ENCODE peak calls at places on chromosomes 16 and 17, in seven cellular contexts. One of them, this sample, is unnamed.

GRCh38 chr17:77332981-77333685 is 192.4 kb downstream of the SEC14L1 start:
- DNase-seq in HL-60: no peak
- DNase-seq in sigmoid colon: peak; percentile 35
- DNase-seq in stomach: peak; percentile 20
- DNase-seq in H1: no peak
- DNase-seq in GM23338: no peak
- DNase-seq in HepG2: no peak
- DNase-seq in this sample: peak; percentile 34

GRCh38 chr17:18043491-18043890 is 4.3 kb downstream of the GID4 start:
- DNase-seq in HL-60: no peak
- DNase-seq in sigmoid colon: no peak
- DNase-seq in stomach: no peak
- DNase-seq in H1: no peak
- DNase-seq in GM23338: peak; percentile 34
- DNase-seq in HepG2: no peak
- DNase-seq in this sample: no peak

GRCh38 chr16:351804-352520 is 561 bp downstream of the AXIN1 start:
- DNase-seq in HL-60: no peak
- DNase-seq in sigmoid colon: no peak
- DNase-seq in stomach: no peak
- DNase-seq in H1: no peak
- DNase-seq in GM23338: peak; percentile 61
- DNase-seq in HepG2: no peak
- DNase-seq in this sample: no peak

GRCh38 chr16:12090162-12090552 is 113.6 kb downstream of the SNX29 start:
- DNase-seq in HL-60: no peak
- DNase-seq in sigmoid colon: peak; percentile 63
- DNase-seq in stomach: no peak
- DNase-seq in H1: no peak
- DNase-seq in GM23338: peak; percentile 55
- DNase-seq in HepG2: no peak
- DNase-seq in this sample: peak; percentile 49

GRCh38 chr16:76345093-76345735 is 68.0 kb downstream of the CNTNAP4 start:
- DNase-seq in HL-60: no peak
- DNase-seq in sigmoid colon: no peak
- DNase-seq in stomach: no peak
- DNase-seq in H1: no peak
- DNase-seq in GM23338: no peak
- DNase-seq in HepG2: no peak
- DNase-seq in this sample: no peak

GRCh38 chr16:13478991-13479390 is 441.0 kb upstream of the ERCC4 start:
- DNase-seq in HL-60: no peak
- DNase-seq in sigmoid colon: no peak
- DNase-seq in stomach: no peak
- DNase-seq in H1: no peak
- DNase-seq in GM23338: no peak
- DNase-seq in HepG2: no peak
- DNase-seq in this sample: no peak

GRCh38 chr17:33233855-33234228 is 59.3 kb downstream of the ASIC2 start:
- DNase-seq in HL-60: no peak
- DNase-seq in sigmoid colon: peak; percentile 82
- DNase-seq in stomach: no peak
- DNase-seq in H1: no peak
- DNase-seq in GM23338: no peak
- DNase-seq in HepG2: no peak
- DNase-seq in this sample: peak; percentile 17

GRCh38 chr17:46140645-46141197 is 52.5 kb downstream of the KANSL1 start:
- DNase-seq in HL-60: no peak
- DNase-seq in sigmoid colon: no peak
- DNase-seq in stomach: no peak
- DNase-seq in H1: no peak
- DNase-seq in GM23338: no peak
- DNase-seq in HepG2: no peak
- DNase-seq in this sample: no peak

GRCh38 chr17:38465420-38466345 is 37.4 kb downstream of the ARHGAP23 start:
- DNase-seq in HL-60: no peak
- DNase-seq in sigmoid colon: peak; percentile 92
- DNase-seq in stomach: peak; percentile 42
- DNase-seq in H1: no peak
- DNase-seq in GM23338: no peak
- DNase-seq in HepG2: no peak
- DNase-seq in this sample: no peak

GRCh38 chr17:74838275-74838674 is 21.4 kb downstream of the GRIN2C start:
- DNase-seq in HL-60: no peak
- DNase-seq in sigmoid colon: no peak
- DNase-seq in stomach: no peak
- DNase-seq in H1: no peak
- DNase-seq in GM23338: no peak
- DNase-seq in HepG2: no peak
- DNase-seq in this sample: no peak

GRCh38 chr17:3911271-3912053 is 4.8 kb downstream of the P2RX1 start:
- DNase-seq in HL-60: peak; percentile 73
- DNase-seq in sigmoid colon: no peak
- DNase-seq in stomach: no peak
- DNase-seq in H1: no peak
- DNase-seq in GM23338: peak; percentile 55
- DNase-seq in HepG2: no peak
- DNase-seq in this sample: no peak

GRCh38 chr16:64589836-64590235 is 532.0 kb downstream of the CDH11 start:
- DNase-seq in HL-60: no peak
- DNase-seq in sigmoid colon: no peak
- DNase-seq in stomach: no peak
- DNase-seq in H1: no peak
- DNase-seq in GM23338: no peak
- DNase-seq in HepG2: no peak
- DNase-seq in this sample: no peak

GRCh38 chr17:57468932-57469775 is 212.8 kb downstream of the MSI2 start:
- DNase-seq in HL-60: no peak
- DNase-seq in sigmoid colon: no peak
- DNase-seq in stomach: no peak
- DNase-seq in H1: no peak
- DNase-seq in GM23338: no peak
- DNase-seq in HepG2: peak; percentile 66
- DNase-seq in this sample: no peak

GRCh38 chr17:7923290-7923628 is 6.4 kb downstream of the KCNAB3 start:
- DNase-seq in HL-60: no peak
- DNase-seq in sigmoid colon: no peak
- DNase-seq in stomach: no peak
- DNase-seq in H1: no peak
- DNase-seq in GM23338: no peak
- DNase-seq in HepG2: no peak
- DNase-seq in this sample: no peak

GRCh38 chr17:77693776-77694175 is 264.7 kb upstream of the TNRC6C start:
- DNase-seq in HL-60: no peak
- DNase-seq in sigmoid colon: no peak
- DNase-seq in stomach: no peak
- DNase-seq in H1: no peak
- DNase-seq in GM23338: no peak
- DNase-seq in HepG2: no peak
- DNase-seq in this sample: peak; percentile 15

GRCh38 chr17:82775033-82775823 is 23.4 kb downstream of the TBCD start:
- DNase-seq in HL-60: no peak
- DNase-seq in sigmoid colon: peak; percentile 81
- DNase-seq in stomach: peak; percentile 83
- DNase-seq in H1: peak; percentile 93
- DNase-seq in GM23338: peak; percentile 83
- DNase-seq in HepG2: peak; percentile 51
- DNase-seq in this sample: no peak

GRCh38 chr16:65500007-65500406 is 378.1 kb upstream of the CDH11 start:
- DNase-seq in HL-60: no peak
- DNase-seq in sigmoid colon: no peak
- DNase-seq in stomach: no peak
- DNase-seq in H1: no peak
- DNase-seq in GM23338: no peak
- DNase-seq in HepG2: no peak
- DNase-seq in this sample: no peak

GRCh38 chr16:11533588-11533987 is 53.1 kb downstream of the LITAF start:
- DNase-seq in HL-60: peak; percentile 30
- DNase-seq in sigmoid colon: no peak
- DNase-seq in stomach: no peak
- DNase-seq in H1: no peak
- DNase-seq in GM23338: no peak
- DNase-seq in HepG2: no peak
- DNase-seq in this sample: no peak

GRCh38 chr17:82370471-82371332 is 863 bp upstream of the UTS2R start:
- DNase-seq in HL-60: no peak
- DNase-seq in sigmoid colon: no peak
- DNase-seq in stomach: no peak
- DNase-seq in H1: no peak
- DNase-seq in GM23338: no peak
- DNase-seq in HepG2: no peak
- DNase-seq in this sample: no peak

GRCh38 chr16:21598676-21599157 is 660 bp upstream of the METTL9 start:
- DNase-seq in HL-60: peak; percentile 25
- DNase-seq in sigmoid colon: no peak
- DNase-seq in stomach: no peak
- DNase-seq in H1: no peak
- DNase-seq in GM23338: peak; percentile 42
- DNase-seq in HepG2: no peak
- DNase-seq in this sample: no peak

DNA sequence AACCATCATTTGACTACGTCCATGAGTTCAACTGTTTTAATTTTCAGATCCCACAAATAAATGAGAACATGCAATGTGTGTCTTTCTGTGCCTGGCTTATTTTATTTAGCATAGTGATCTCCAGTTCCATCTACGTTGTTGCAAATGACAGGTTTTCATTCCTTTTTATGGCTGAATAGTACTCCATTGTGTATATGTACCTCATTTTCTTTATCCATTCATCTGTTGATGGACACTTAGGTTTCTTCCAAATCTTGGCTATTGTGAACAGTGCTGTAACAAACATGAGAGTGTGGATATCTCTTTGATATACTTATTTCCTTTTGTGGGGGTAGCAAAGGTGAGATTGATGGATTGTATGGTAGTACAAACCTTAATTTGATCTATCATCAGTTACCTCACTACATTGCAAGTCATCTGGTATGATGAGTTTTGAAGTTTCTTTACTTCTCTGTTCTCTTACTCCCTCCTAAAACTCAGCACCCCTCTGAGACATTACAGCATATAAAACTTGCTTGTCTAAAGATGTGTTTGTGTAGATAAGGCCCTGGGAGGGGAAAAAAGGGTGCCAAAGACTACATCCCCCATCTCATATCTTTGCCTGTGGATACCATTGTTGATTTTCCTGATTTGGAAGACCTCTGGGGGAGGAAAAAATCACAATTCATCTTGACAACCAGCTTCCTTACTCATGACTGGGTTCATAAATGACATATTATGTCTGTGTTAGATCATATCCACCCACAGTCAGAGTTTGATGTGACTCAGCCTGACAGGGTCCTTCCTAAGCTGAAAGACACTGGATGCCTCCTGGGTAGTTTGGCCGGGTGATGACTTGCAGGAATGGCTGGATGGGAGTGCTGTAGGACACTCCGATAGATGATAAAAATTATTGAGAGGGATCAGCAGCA is 47.6 kb downstream of the ABCA9 start:
- DNase-seq in HL-60: no peak
- DNase-seq in sigmoid colon: no peak
- DNase-seq in stomach: no peak
- DNase-seq in H1: no peak
- DNase-seq in GM23338: no peak
- DNase-seq in HepG2: no peak
- DNase-seq in this sample: no peak
- TF ChIP-seq POLR2AphosphoS5 in HL-60: no peak
- TF ChIP-seq POLR2AphosphoS5 in sigmoid colon: no peak
- TF ChIP-seq POLR2AphosphoS5 in stomach: no peak
- TF ChIP-seq POLR2AphosphoS5 in H1: no peak
- TF ChIP-seq POLR2AphosphoS5 in GM23338: no peak
- TF ChIP-seq POLR2AphosphoS5 in HepG2: no peak
- TF ChIP-seq POLR2AphosphoS5 in this sample: no peak

GRCh38 chr17:40553694-40554534 is 11.4 kb downstream of the CCR7 start:
- DNase-seq in HL-60: no peak
- DNase-seq in sigmoid colon: peak; percentile 89
- DNase-seq in stomach: peak; percentile 25
- DNase-seq in H1: no peak
- DNase-seq in GM23338: no peak
- DNase-seq in HepG2: peak; percentile 48
- DNase-seq in this sample: peak; percentile 78
- TF ChIP-seq POLR2AphosphoS5 in HL-60: no peak
- TF ChIP-seq POLR2AphosphoS5 in sigmoid colon: no peak
- TF ChIP-seq POLR2AphosphoS5 in stomach: no peak
- TF ChIP-seq POLR2AphosphoS5 in H1: no peak
- TF ChIP-seq POLR2AphosphoS5 in GM23338: no peak
- TF ChIP-seq POLR2AphosphoS5 in HepG2: no peak
- TF ChIP-seq POLR2AphosphoS5 in this sample: peak; percentile 81

DNA sequence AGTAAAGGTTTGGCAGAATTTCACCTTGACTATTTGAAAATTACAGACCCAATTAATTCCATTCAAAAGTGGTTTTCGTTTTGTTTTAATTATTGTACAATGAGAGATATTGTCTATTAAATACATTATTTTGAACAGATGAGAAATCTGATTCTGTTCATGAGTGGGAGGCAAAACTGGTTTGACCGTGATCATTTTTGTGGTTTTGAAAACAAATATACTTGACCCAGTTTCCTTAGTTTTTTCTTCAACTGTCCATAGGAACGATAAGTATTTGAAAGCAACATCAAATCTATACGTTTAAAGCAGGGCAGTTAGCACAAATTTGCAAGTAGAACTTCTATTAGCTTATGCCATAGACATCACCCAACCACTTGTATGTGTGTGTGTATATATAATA is 72.6 kb downstream of the CDK12 start:
- DNase-seq in HL-60: no peak
- DNase-seq in sigmoid colon: no peak
- DNase-seq in stomach: no peak
- DNase-seq in H1: no peak
- DNase-seq in GM23338: no peak
- DNase-seq in HepG2: no peak
- DNase-seq in this sample: no peak
- TF ChIP-seq POLR2AphosphoS5 in HL-60: no peak
- TF ChIP-seq POLR2AphosphoS5 in sigmoid colon: no peak
- TF ChIP-seq POLR2AphosphoS5 in stomach: no peak
- TF ChIP-seq POLR2AphosphoS5 in H1: no peak
- TF ChIP-seq POLR2AphosphoS5 in GM23338: no peak
- TF ChIP-seq POLR2AphosphoS5 in HepG2: no peak
- TF ChIP-seq POLR2AphosphoS5 in this sample: no peak

DNA sequence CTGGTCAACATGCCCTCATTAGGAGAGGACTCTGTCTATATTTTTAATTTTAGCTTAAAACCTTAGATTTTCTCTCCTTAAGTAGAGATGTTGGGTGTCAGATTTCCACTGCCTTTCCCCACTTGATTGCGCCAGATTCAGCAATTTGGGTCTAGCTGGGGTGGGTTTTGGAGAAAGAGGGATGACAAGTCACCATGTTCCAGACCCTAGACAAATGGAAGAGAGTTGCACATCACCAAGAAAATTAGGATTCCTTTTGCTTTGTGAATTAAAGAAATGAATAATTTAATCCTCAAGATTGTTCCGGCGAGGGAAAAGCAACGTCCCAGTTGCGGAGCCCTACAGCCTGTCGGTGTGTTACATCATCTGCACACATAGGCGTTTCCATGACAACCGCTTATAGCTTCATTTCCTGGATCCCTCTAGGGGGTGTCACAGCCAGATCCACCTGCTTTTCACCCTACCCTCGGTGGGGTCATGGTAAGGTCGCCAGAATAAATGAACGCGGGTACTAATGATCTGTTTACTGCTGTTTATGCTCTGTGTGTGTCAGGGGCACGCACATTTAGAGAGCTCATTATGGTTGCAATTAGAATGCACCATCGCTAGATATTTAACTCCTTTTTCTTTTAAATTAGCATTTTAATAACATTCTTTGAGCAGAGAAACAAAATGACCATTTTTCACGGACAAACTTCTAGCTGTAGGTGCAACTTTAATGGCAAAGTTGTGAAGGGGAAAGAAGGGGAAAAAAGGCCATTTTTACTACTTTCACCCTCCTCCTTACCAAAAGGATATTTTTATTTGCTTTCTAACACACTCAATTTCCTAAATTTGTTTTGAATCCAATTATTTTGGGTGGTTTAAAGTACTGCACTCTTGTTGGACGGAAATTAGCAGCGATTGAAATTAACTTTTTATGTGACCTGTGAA is 41.9 kb downstream of the SNX11 start:
- DNase-seq in HL-60: no peak
- DNase-seq in sigmoid colon: no peak
- DNase-seq in stomach: no peak
- DNase-seq in H1: no peak
- DNase-seq in GM23338: peak; percentile 85
- DNase-seq in HepG2: peak; percentile 33
- DNase-seq in this sample: no peak
- TF ChIP-seq POLR2AphosphoS5 in HL-60: no peak
- TF ChIP-seq POLR2AphosphoS5 in sigmoid colon: no peak
- TF ChIP-seq POLR2AphosphoS5 in stomach: no peak
- TF ChIP-seq POLR2AphosphoS5 in H1: no peak
- TF ChIP-seq POLR2AphosphoS5 in GM23338: no peak
- TF ChIP-seq POLR2AphosphoS5 in HepG2: no peak
- TF ChIP-seq POLR2AphosphoS5 in this sample: no peak